ENCODE peak calls at places on chromosomes 16 and 17, in seven cellular contexts. One of them, this sample, is unnamed.

GRCh38 chr17:65627892-65628622 is 66.6 kb upstream of the AXIN2 start:
- DNase-seq in endothelial cell of umbilical vein: no peak
- DNase-seq in K562: no peak
- DNase-seq in SK-N-SH: no peak
- DNase-seq in GM12878: no peak
- DNase-seq in H1: no peak
- DNase-seq in HepG2: peak
- DNase-seq in this sample: no peak

GRCh38 chr16:57273359-57273758 is 11.1 kb downstream of the PLLP start:
- DNase-seq in endothelial cell of umbilical vein: no peak
- DNase-seq in K562: no peak
- DNase-seq in SK-N-SH: peak
- DNase-seq in GM12878: no peak
- DNase-seq in H1: no peak
- DNase-seq in HepG2: no peak
- DNase-seq in this sample: no peak

GRCh38 chr17:47692895-47693666 is 880 bp upstream of the TBKBP1 start:
- DNase-seq in endothelial cell of umbilical vein: peak
- DNase-seq in K562: peak
- DNase-seq in SK-N-SH: peak
- DNase-seq in GM12878: no peak
- DNase-seq in H1: no peak
- DNase-seq in HepG2: no peak
- DNase-seq in this sample: no peak

GRCh38 chr17:59804910-59805381 is 87.8 kb downstream of the TUBD1 start:
- DNase-seq in endothelial cell of umbilical vein: no peak
- DNase-seq in K562: peak
- DNase-seq in SK-N-SH: peak
- DNase-seq in GM12878: no peak
- DNase-seq in H1: no peak
- DNase-seq in HepG2: no peak
- DNase-seq in this sample: no peak

GRCh38 chr17:51289776-51290175 is 29.4 kb downstream of the UTP18 start:
- DNase-seq in endothelial cell of umbilical vein: no peak
- DNase-seq in K562: no peak
- DNase-seq in SK-N-SH: no peak
- DNase-seq in GM12878: no peak
- DNase-seq in H1: no peak
- DNase-seq in HepG2: no peak
- DNase-seq in this sample: no peak

GRCh38 chr17:3693829-3694231 is 2.1 kb downstream of the P2RX5 start:
- DNase-seq in endothelial cell of umbilical vein: no peak
- DNase-seq in K562: no peak
- DNase-seq in SK-N-SH: no peak
- DNase-seq in GM12878: peak
- DNase-seq in H1: no peak
- DNase-seq in HepG2: no peak
- DNase-seq in this sample: no peak

GRCh38 chr17:49548506-49549310 is 27.0 kb upstream of the NXPH3 start:
- DNase-seq in endothelial cell of umbilical vein: no peak
- DNase-seq in K562: peak
- DNase-seq in SK-N-SH: peak
- DNase-seq in GM12878: no peak
- DNase-seq in H1: no peak
- DNase-seq in HepG2: peak
- DNase-seq in this sample: peak

GRCh38 chr17:9576521-9577401 is at the start of gene CFAP52:
- DNase-seq in endothelial cell of umbilical vein: peak
- DNase-seq in K562: peak
- DNase-seq in SK-N-SH: peak
- DNase-seq in GM12878: peak
- DNase-seq in H1: peak
- DNase-seq in HepG2: peak
- DNase-seq in this sample: peak

GRCh38 chr16:12395266-12395665 is 408.4 kb downstream of the CPPED1 start:
- DNase-seq in endothelial cell of umbilical vein: no peak
- DNase-seq in K562: no peak
- DNase-seq in SK-N-SH: no peak
- DNase-seq in GM12878: no peak
- DNase-seq in H1: no peak
- DNase-seq in HepG2: no peak
- DNase-seq in this sample: no peak

GRCh38 chr17:72192409-72193192 is 71.8 kb downstream of the SOX9 start:
- DNase-seq in endothelial cell of umbilical vein: no peak
- DNase-seq in K562: no peak
- DNase-seq in SK-N-SH: no peak
- DNase-seq in GM12878: no peak
- DNase-seq in H1: no peak
- DNase-seq in HepG2: no peak
- DNase-seq in this sample: no peak

GRCh38 chr17:2061441-2061797 is 6.5 kb downstream of the HIC1 start:
- DNase-seq in endothelial cell of umbilical vein: no peak
- DNase-seq in K562: no peak
- DNase-seq in SK-N-SH: no peak
- DNase-seq in GM12878: no peak
- DNase-seq in H1: no peak
- DNase-seq in HepG2: no peak
- DNase-seq in this sample: no peak

GRCh38 chr17:28306954-28307401 is 12.0 kb upstream of the TMEM97 start:
- DNase-seq in endothelial cell of umbilical vein: no peak
- DNase-seq in K562: no peak
- DNase-seq in SK-N-SH: no peak
- DNase-seq in GM12878: no peak
- DNase-seq in H1: peak
- DNase-seq in HepG2: no peak
- DNase-seq in this sample: no peak

GRCh38 chr17:59435238-59435637 is 103.8 kb downstream of the YPEL2 start:
- DNase-seq in endothelial cell of umbilical vein: peak
- DNase-seq in K562: no peak
- DNase-seq in SK-N-SH: no peak
- DNase-seq in GM12878: no peak
- DNase-seq in H1: no peak
- DNase-seq in HepG2: no peak
- DNase-seq in this sample: no peak

GRCh38 chr17:67280279-67280678 is 35.3 kb upstream of the HELZ start:
- DNase-seq in endothelial cell of umbilical vein: no peak
- DNase-seq in K562: no peak
- DNase-seq in SK-N-SH: no peak
- DNase-seq in GM12878: no peak
- DNase-seq in H1: no peak
- DNase-seq in HepG2: peak
- DNase-seq in this sample: no peak

GRCh38 chr17:81956607-81957589 is 4.1 kb downstream of the NOTUM start:
- DNase-seq in endothelial cell of umbilical vein: no peak
- DNase-seq in K562: no peak
- DNase-seq in SK-N-SH: peak
- DNase-seq in GM12878: no peak
- DNase-seq in H1: no peak
- DNase-seq in HepG2: no peak
- DNase-seq in this sample: no peak

GRCh38 chr16:85514601-85515318 is 98.4 kb upstream of the GSE1 start:
- DNase-seq in endothelial cell of umbilical vein: no peak
- DNase-seq in K562: no peak
- DNase-seq in SK-N-SH: peak
- DNase-seq in GM12878: no peak
- DNase-seq in H1: no peak
- DNase-seq in HepG2: peak
- DNase-seq in this sample: peak

GRCh38 chr16:83176802-83177201 is 550.0 kb downstream of the CDH13 start:
- DNase-seq in endothelial cell of umbilical vein: no peak
- DNase-seq in K562: no peak
- DNase-seq in SK-N-SH: no peak
- DNase-seq in GM12878: no peak
- DNase-seq in H1: no peak
- DNase-seq in HepG2: no peak
- DNase-seq in this sample: no peak

GRCh38 chr17:7742729-7743128 is 25.2 kb downstream of the DNAH2 start:
- DNase-seq in endothelial cell of umbilical vein: no peak
- DNase-seq in K562: peak
- DNase-seq in SK-N-SH: no peak
- DNase-seq in GM12878: no peak
- DNase-seq in H1: no peak
- DNase-seq in HepG2: no peak
- DNase-seq in this sample: no peak

GRCh38 chr16:57649846-57650245 is 18.3 kb upstream of the ADGRG3 start:
- DNase-seq in endothelial cell of umbilical vein: no peak
- DNase-seq in K562: no peak
- DNase-seq in SK-N-SH: no peak
- DNase-seq in GM12878: no peak
- DNase-seq in H1: no peak
- DNase-seq in HepG2: no peak
- DNase-seq in this sample: no peak

GRCh38 chr17:49989518-49989880 is 5.5 kb downstream of the DLX3 start:
- DNase-seq in endothelial cell of umbilical vein: no peak
- DNase-seq in K562: no peak
- DNase-seq in SK-N-SH: peak
- DNase-seq in GM12878: no peak
- DNase-seq in H1: no peak
- DNase-seq in HepG2: no peak
- DNase-seq in this sample: no peak

GRCh38 chr17:1532836-1533602 is 16.6 kb upstream of the INPP5K start:
- DNase-seq in endothelial cell of umbilical vein: no peak
- DNase-seq in K562: peak
- DNase-seq in SK-N-SH: peak
- DNase-seq in GM12878: no peak
- DNase-seq in H1: peak
- DNase-seq in HepG2: no peak
- DNase-seq in this sample: no peak

GRCh38 chr16:88886915-88887521 is 20.6 kb upstream of the PABPN1L start:
- DNase-seq in endothelial cell of umbilical vein: no peak
- DNase-seq in K562: no peak
- DNase-seq in SK-N-SH: no peak
- DNase-seq in GM12878: no peak
- DNase-seq in H1: no peak
- DNase-seq in HepG2: no peak
- DNase-seq in this sample: no peak

GRCh38 chr17:16568541-16569357 is at the start of gene ZNF287:
- DNase-seq in endothelial cell of umbilical vein: peak
- DNase-seq in K562: peak
- DNase-seq in SK-N-SH: peak
- DNase-seq in GM12878: peak
- DNase-seq in H1: peak
- DNase-seq in HepG2: no peak
- DNase-seq in this sample: no peak
- TF ChIP-seq MAX in endothelial cell of umbilical vein: no peak
- TF ChIP-seq MAX in K562: no peak
- TF ChIP-seq MAX in SK-N-SH: peak
- TF ChIP-seq MAX in GM12878: no peak
- TF ChIP-seq MAX in H1: peak
- TF ChIP-seq MAX in HepG2: no peak
- TF ChIP-seq MAX in this sample: no peak

GRCh38 chr16:89921131-89921698 is 1.9 kb upstream of the TUBB3 start:
- DNase-seq in endothelial cell of umbilical vein: no peak
- DNase-seq in K562: no peak
- DNase-seq in SK-N-SH: no peak
- DNase-seq in GM12878: no peak
- DNase-seq in H1: no peak
- DNase-seq in HepG2: peak
- DNase-seq in this sample: no peak
- H3K9ac ChIP-seq in endothelial cell of umbilical vein: no peak
- H3K9ac ChIP-seq in K562: peak
- H3K9ac ChIP-seq in SK-N-SH: peak
- H3K9ac ChIP-seq in GM12878: no peak
- H3K9ac ChIP-seq in H1: no peak
- H3K9ac ChIP-seq in HepG2: peak
- H3K9ac ChIP-seq in this sample: peak

DNA sequence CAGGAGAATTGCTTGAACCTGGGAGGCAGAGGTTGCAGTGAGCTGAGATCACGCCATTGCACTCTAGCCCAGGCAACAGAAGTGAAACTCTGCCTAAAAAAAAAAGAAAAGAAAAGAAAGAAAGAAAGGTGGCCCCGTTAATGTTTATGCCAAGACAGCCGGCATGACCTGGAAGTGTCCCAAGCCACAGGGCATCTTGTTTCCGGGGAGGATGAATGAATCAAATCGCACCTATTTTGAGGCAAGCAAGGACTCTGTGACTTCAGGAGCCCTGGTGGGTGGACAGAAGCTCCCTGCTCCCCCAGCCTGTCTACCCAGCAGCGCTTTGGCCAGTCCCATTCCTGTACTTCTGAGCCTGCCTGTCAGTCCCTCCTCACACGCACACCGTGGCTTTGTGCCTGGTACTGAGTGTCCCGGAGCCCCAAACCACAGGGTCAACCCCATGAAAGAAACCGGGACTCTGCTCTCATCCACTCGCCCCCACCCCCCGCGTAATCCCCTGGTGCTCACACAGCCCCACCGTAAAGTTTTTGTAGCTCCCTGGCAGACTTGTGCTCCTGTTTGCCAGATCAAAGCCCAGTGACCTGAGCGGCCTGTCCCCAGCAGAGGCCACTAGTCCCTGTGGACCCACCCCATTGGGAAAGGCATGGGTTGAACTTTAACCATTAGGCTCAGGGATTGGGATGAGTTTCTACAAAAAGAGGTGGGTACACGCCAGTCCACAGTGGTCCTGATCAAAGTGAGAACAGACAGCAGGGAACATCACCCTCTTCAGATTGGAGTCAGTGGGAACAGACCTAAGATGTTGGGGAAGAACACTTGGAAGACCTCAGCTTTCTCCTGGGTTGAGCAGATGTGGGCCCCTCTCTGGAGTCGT is 19.3 kb downstream of the CD2BP2 start:
- DNase-seq in endothelial cell of umbilical vein: no peak
- DNase-seq in K562: peak
- DNase-seq in SK-N-SH: no peak
- DNase-seq in GM12878: peak
- DNase-seq in H1: no peak
- DNase-seq in HepG2: peak
- DNase-seq in this sample: no peak
- TF ChIP-seq MAX in endothelial cell of umbilical vein: no peak
- TF ChIP-seq MAX in K562: no peak
- TF ChIP-seq MAX in SK-N-SH: no peak
- TF ChIP-seq MAX in GM12878: no peak
- TF ChIP-seq MAX in H1: no peak
- TF ChIP-seq MAX in HepG2: peak
- TF ChIP-seq MAX in this sample: no peak

GRCh38 chr17:21513012-21513570 is 136.9 kb downstream of the KCNJ12 start:
- DNase-seq in endothelial cell of umbilical vein: peak
- DNase-seq in K562: peak
- DNase-seq in SK-N-SH: peak
- DNase-seq in GM12878: no peak
- DNase-seq in H1: peak
- DNase-seq in HepG2: peak
- DNase-seq in this sample: peak

GRCh38 chr17:21505819-21506815 is 130.0 kb downstream of the KCNJ12 start:
- DNase-seq in endothelial cell of umbilical vein: no peak
- DNase-seq in K562: no peak
- DNase-seq in SK-N-SH: no peak
- DNase-seq in GM12878: no peak
- DNase-seq in H1: no peak
- DNase-seq in HepG2: no peak
- DNase-seq in this sample: no peak

GRCh38 chr17:21511368-21512195 is 135.4 kb downstream of the KCNJ12 start:
- DNase-seq in endothelial cell of umbilical vein: peak
- DNase-seq in K562: peak
- DNase-seq in SK-N-SH: peak
- DNase-seq in GM12878: no peak
- DNase-seq in H1: peak
- DNase-seq in HepG2: peak
- DNase-seq in this sample: peak

GRCh38 chr17:21512307-21513011 is 136.3 kb downstream of the KCNJ12 start:
- DNase-seq in endothelial cell of umbilical vein: peak
- DNase-seq in K562: no peak
- DNase-seq in SK-N-SH: no peak
- DNase-seq in GM12878: no peak
- DNase-seq in H1: no peak
- DNase-seq in HepG2: no peak
- DNase-seq in this sample: no peak

GRCh38 chr17:21510686-21511367 is 134.7 kb downstream of the KCNJ12 start:
- DNase-seq in endothelial cell of umbilical vein: peak
- DNase-seq in K562: peak
- DNase-seq in SK-N-SH: no peak
- DNase-seq in GM12878: no peak
- DNase-seq in H1: no peak
- DNase-seq in HepG2: no peak
- DNase-seq in this sample: no peak
- H3K9ac ChIP-seq in endothelial cell of umbilical vein: peak
- H3K9ac ChIP-seq in K562: no peak
- H3K9ac ChIP-seq in SK-N-SH: no peak
- H3K9ac ChIP-seq in GM12878: no peak
- H3K9ac ChIP-seq in H1: no peak
- H3K9ac ChIP-seq in HepG2: no peak
- H3K9ac ChIP-seq in this sample: no peak